ENCODE peak calls at places on chromosomes 12 and 14, in six cellular contexts. One of them, this sample, is unnamed.

GRCh38 chr12:29198901-29199300 is 49.8 kb downstream of the FAR2 start:
- DNase-seq in dorsolateral prefrontal cortex: no peak
- DNase-seq in astrocyte of the spinal cord: no peak
- DNase-seq in cardiac fibroblast: no peak
- DNase-seq in fibroblast of the aortic adventitia: no peak
- DNase-seq in uterus: no peak
- DNase-seq in this sample: no peak

GRCh38 chr14:54369343-54369742 is 27.5 kb upstream of the CDKN3 start:
- DNase-seq in uterus: no peak
- DNase-seq in astrocyte of the spinal cord: no peak
- DNase-seq in dorsolateral prefrontal cortex: no peak
- DNase-seq in fibroblast of the aortic adventitia: no peak
- DNase-seq in cardiac fibroblast: no peak
- DNase-seq in this sample: no peak

GRCh38 chr12:84408936-84409335 is 503.7 kb downstream of the SLC6A15 start:
- DNase-seq in cardiac fibroblast: peak; percentile 1
- DNase-seq in dorsolateral prefrontal cortex: no peak
- DNase-seq in astrocyte of the spinal cord: peak; percentile 8
- DNase-seq in fibroblast of the aortic adventitia: no peak
- DNase-seq in uterus: no peak
- DNase-seq in this sample: no peak

GRCh38 chr14:28759056-28759657 is 7.4 kb upstream of the FOXG1 start:
- DNase-seq in fibroblast of the aortic adventitia: no peak
- DNase-seq in cardiac fibroblast: no peak
- DNase-seq in dorsolateral prefrontal cortex: no peak
- DNase-seq in astrocyte of the spinal cord: peak; percentile 53
- DNase-seq in uterus: no peak
- DNase-seq in this sample: no peak

GRCh38 chr12:19432309-19433170 is 6.8 kb upstream of the AEBP2 start:
- DNase-seq in astrocyte of the spinal cord: no peak
- DNase-seq in uterus: no peak
- DNase-seq in cardiac fibroblast: no peak
- DNase-seq in dorsolateral prefrontal cortex: no peak
- DNase-seq in fibroblast of the aortic adventitia: no peak
- DNase-seq in this sample: no peak

GRCh38 chr12:53336137-53336785 is at the start of gene SP7:
- DNase-seq in astrocyte of the spinal cord: no peak
- DNase-seq in cardiac fibroblast: no peak
- DNase-seq in dorsolateral prefrontal cortex: no peak
- DNase-seq in fibroblast of the aortic adventitia: no peak
- DNase-seq in uterus: no peak
- DNase-seq in this sample: no peak

GRCh38 chr12:116529048-116529447 is 30.1 kb upstream of the MAP1LC3B2 start:
- DNase-seq in cardiac fibroblast: peak; percentile 69
- DNase-seq in dorsolateral prefrontal cortex: no peak
- DNase-seq in astrocyte of the spinal cord: peak; percentile 47
- DNase-seq in fibroblast of the aortic adventitia: peak; percentile 78
- DNase-seq in uterus: peak; percentile 44
- DNase-seq in this sample: peak; percentile 18

GRCh38 chr12:60539592-60539991 is 943.8 kb downstream of the SLC16A7 start:
- DNase-seq in dorsolateral prefrontal cortex: no peak
- DNase-seq in astrocyte of the spinal cord: no peak
- DNase-seq in uterus: no peak
- DNase-seq in cardiac fibroblast: no peak
- DNase-seq in fibroblast of the aortic adventitia: no peak
- DNase-seq in this sample: no peak

GRCh38 chr12:54977155-54977554 is 7.4 kb downstream of the TESPA1 start:
- DNase-seq in cardiac fibroblast: peak; percentile 20
- DNase-seq in uterus: no peak
- DNase-seq in dorsolateral prefrontal cortex: no peak
- DNase-seq in fibroblast of the aortic adventitia: peak; percentile 44
- DNase-seq in astrocyte of the spinal cord: peak; percentile 81
- DNase-seq in this sample: no peak

GRCh38 chr12:96510306-96510764 is 21.0 kb downstream of the CFAP54 start:
- DNase-seq in uterus: no peak
- DNase-seq in cardiac fibroblast: peak; percentile 57
- DNase-seq in astrocyte of the spinal cord: no peak
- DNase-seq in fibroblast of the aortic adventitia: peak; percentile 72
- DNase-seq in dorsolateral prefrontal cortex: no peak
- DNase-seq in this sample: no peak

GRCh38 chr14:78633747-78634146 is 463.6 kb downstream of the NRXN3 start:
- DNase-seq in cardiac fibroblast: no peak
- DNase-seq in uterus: no peak
- DNase-seq in fibroblast of the aortic adventitia: no peak
- DNase-seq in dorsolateral prefrontal cortex: no peak
- DNase-seq in astrocyte of the spinal cord: no peak
- DNase-seq in this sample: no peak

GRCh38 chr12:108814462-108815211 is 42.7 kb downstream of the SSH1 start:
- DNase-seq in fibroblast of the aortic adventitia: no peak
- DNase-seq in dorsolateral prefrontal cortex: no peak
- DNase-seq in cardiac fibroblast: no peak
- DNase-seq in astrocyte of the spinal cord: no peak
- DNase-seq in uterus: no peak
- DNase-seq in this sample: no peak

GRCh38 chr14:85528080-85528881 is 1.7 kb upstream of the FLRT2 start:
- DNase-seq in cardiac fibroblast: peak; percentile 96
- DNase-seq in fibroblast of the aortic adventitia: peak; percentile 95
- DNase-seq in dorsolateral prefrontal cortex: no peak
- DNase-seq in uterus: no peak
- DNase-seq in astrocyte of the spinal cord: peak; percentile 93
- DNase-seq in this sample: peak; percentile 81

GRCh38 chr14:68359862-68360552 is 432.9 kb downstream of the ZFP36L1 start:
- DNase-seq in fibroblast of the aortic adventitia: peak; percentile 81
- DNase-seq in dorsolateral prefrontal cortex: no peak
- DNase-seq in cardiac fibroblast: peak; percentile 75
- DNase-seq in astrocyte of the spinal cord: peak; percentile 48
- DNase-seq in uterus: peak; percentile 59
- DNase-seq in this sample: peak; percentile 79

GRCh38 chr14:48537600-48537999 is 862.2 kb upstream of the MDGA2 start:
- DNase-seq in uterus: no peak
- DNase-seq in dorsolateral prefrontal cortex: no peak
- DNase-seq in astrocyte of the spinal cord: no peak
- DNase-seq in cardiac fibroblast: no peak
- DNase-seq in fibroblast of the aortic adventitia: no peak
- DNase-seq in this sample: no peak

GRCh38 chr12:27424631-27425230 is 21.8 kb upstream of the SMCO2 start:
- DNase-seq in cardiac fibroblast: peak; percentile 90
- DNase-seq in astrocyte of the spinal cord: peak; percentile 75
- DNase-seq in uterus: peak; percentile 15
- DNase-seq in dorsolateral prefrontal cortex: no peak
- DNase-seq in fibroblast of the aortic adventitia: peak; percentile 88
- DNase-seq in this sample: peak; percentile 58

GRCh38 chr12:127675936-127676335 is 591.0 kb upstream of the TMEM132C start:
- DNase-seq in cardiac fibroblast: no peak
- DNase-seq in fibroblast of the aortic adventitia: no peak
- DNase-seq in dorsolateral prefrontal cortex: no peak
- DNase-seq in astrocyte of the spinal cord: no peak
- DNase-seq in uterus: no peak
- DNase-seq in this sample: no peak

GRCh38 chr12:6233121-6233971 is 33.1 kb downstream of the CD9 start:
- DNase-seq in cardiac fibroblast: peak; percentile 26
- DNase-seq in dorsolateral prefrontal cortex: no peak
- DNase-seq in fibroblast of the aortic adventitia: no peak
- DNase-seq in uterus: no peak
- DNase-seq in astrocyte of the spinal cord: no peak
- DNase-seq in this sample: no peak
- TF ChIP-seq CTCF in cardiac fibroblast: no peak
- TF ChIP-seq CTCF in dorsolateral prefrontal cortex: no peak
- TF ChIP-seq CTCF in fibroblast of the aortic adventitia: no peak
- TF ChIP-seq CTCF in uterus: peak; percentile 13
- TF ChIP-seq CTCF in astrocyte of the spinal cord: peak; percentile 14
- TF ChIP-seq CTCF in this sample: no peak

GRCh38 chr14:97298331-97298730 is 501.1 kb downstream of the VRK1 start:
- DNase-seq in astrocyte of the spinal cord: no peak
- DNase-seq in fibroblast of the aortic adventitia: no peak
- DNase-seq in dorsolateral prefrontal cortex: no peak
- DNase-seq in cardiac fibroblast: no peak
- DNase-seq in uterus: no peak
- DNase-seq in this sample: no peak
- TF ChIP-seq CTCF in astrocyte of the spinal cord: peak; percentile 7
- TF ChIP-seq CTCF in fibroblast of the aortic adventitia: no peak
- TF ChIP-seq CTCF in dorsolateral prefrontal cortex: no peak
- TF ChIP-seq CTCF in cardiac fibroblast: no peak
- TF ChIP-seq CTCF in uterus: no peak
- TF ChIP-seq CTCF in this sample: peak; percentile 20

DNA sequence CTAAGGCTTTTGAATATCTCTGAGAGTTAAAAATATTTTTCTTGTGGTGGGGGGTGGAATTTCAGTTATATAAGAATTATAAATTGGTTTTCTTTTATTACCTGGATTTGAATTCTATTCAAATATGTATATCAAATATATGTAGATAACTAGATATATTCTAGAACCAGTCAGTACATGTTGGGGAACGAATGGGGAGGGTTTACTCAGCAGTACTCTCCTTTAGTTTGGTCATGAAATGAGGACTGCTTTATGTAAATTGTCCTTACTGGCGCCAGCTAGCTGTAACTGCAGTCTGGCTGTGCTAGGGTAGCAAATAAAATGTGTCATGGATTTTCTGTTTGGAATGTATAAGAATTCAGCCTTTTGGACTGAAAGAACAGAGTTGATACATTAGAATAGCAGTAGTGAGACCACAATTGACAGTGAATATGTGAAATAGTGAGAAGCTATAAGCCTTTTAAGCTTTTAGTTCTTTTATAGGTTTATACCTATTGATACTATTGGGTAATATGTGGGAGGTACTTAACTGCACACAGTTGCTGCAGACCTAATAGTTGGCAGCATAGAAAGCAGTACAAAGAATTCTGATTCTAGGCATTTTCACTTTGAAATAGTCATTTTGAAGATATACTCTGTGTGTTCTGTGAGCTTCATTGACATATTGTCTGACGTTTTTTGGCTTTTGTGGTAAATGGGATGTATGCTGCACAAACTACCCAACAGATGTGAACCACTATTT is 29.0 kb downstream of the ATF7IP start:
- DNase-seq in uterus: no peak
- DNase-seq in fibroblast of the aortic adventitia: peak; percentile 85
- DNase-seq in dorsolateral prefrontal cortex: no peak
- DNase-seq in cardiac fibroblast: peak; percentile 86
- DNase-seq in astrocyte of the spinal cord: peak; percentile 93
- DNase-seq in this sample: peak; percentile 75
- TF ChIP-seq CTCF in uterus: no peak
- TF ChIP-seq CTCF in fibroblast of the aortic adventitia: peak; percentile 9
- TF ChIP-seq CTCF in dorsolateral prefrontal cortex: peak; percentile 8
- TF ChIP-seq CTCF in cardiac fibroblast: peak; percentile 16
- TF ChIP-seq CTCF in astrocyte of the spinal cord: no peak
- TF ChIP-seq CTCF in this sample: no peak

GRCh38 chr14:93654599-93654998 is 133.7 kb downstream of the PRIMA1 start:
- DNase-seq in fibroblast of the aortic adventitia: no peak
- DNase-seq in astrocyte of the spinal cord: no peak
- DNase-seq in cardiac fibroblast: no peak
- DNase-seq in dorsolateral prefrontal cortex: no peak
- DNase-seq in uterus: no peak
- DNase-seq in this sample: no peak

GRCh38 chr14:93657875-93658274 is 130.4 kb downstream of the PRIMA1 start:
- DNase-seq in uterus: no peak
- DNase-seq in fibroblast of the aortic adventitia: no peak
- DNase-seq in astrocyte of the spinal cord: no peak
- DNase-seq in dorsolateral prefrontal cortex: no peak
- DNase-seq in cardiac fibroblast: no peak
- DNase-seq in this sample: no peak

DNA sequence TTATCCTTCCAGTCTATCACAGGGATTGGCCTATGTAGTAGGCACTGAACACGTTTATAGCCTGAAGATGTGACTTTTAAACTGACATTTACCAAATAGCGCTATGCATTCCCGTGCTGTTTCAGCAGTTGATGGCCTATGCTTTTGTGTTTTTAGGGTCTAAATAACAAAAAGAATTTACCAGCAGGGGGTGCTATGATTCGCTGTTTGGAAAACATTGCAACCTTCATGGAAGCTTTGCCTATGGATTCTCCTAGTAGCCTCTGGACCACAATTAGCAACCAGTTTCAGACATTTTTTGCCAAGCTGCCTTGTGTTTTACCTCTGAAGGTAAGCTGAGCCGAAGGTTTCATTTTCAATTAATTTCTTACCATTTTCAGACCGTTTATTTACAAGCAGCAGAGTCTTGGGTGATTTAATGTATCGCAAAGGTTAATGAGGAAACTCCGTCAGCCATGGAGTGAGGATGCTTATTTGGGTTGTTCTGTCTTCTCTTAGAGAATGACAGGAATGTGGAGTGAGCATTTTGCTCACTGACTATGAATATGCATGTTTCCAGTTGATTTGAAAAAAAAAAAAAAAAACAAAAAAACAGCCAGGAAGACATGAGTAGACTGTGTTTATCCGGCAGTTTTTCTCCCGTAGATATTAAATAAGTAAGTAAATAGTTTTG is 133.1 kb downstream of the PRIMA1 start:
- DNase-seq in dorsolateral prefrontal cortex: no peak
- DNase-seq in cardiac fibroblast: peak; percentile 59
- DNase-seq in astrocyte of the spinal cord: peak; percentile 33
- DNase-seq in uterus: no peak
- DNase-seq in fibroblast of the aortic adventitia: peak; percentile 57
- DNase-seq in this sample: peak; percentile 90
- TF ChIP-seq CTCF in dorsolateral prefrontal cortex: peak; percentile 82
- TF ChIP-seq CTCF in cardiac fibroblast: peak; percentile 27
- TF ChIP-seq CTCF in astrocyte of the spinal cord: no peak
- TF ChIP-seq CTCF in uterus: peak; percentile 67
- TF ChIP-seq CTCF in fibroblast of the aortic adventitia: peak; percentile 35
- TF ChIP-seq CTCF in this sample: peak; percentile 69

GRCh38 chr12:121697093-121697698 is 15.4 kb upstream of the TMEM120B start:
- DNase-seq in fibroblast of the aortic adventitia: peak; percentile 80
- DNase-seq in uterus: no peak
- DNase-seq in dorsolateral prefrontal cortex: no peak
- DNase-seq in astrocyte of the spinal cord: peak; percentile 63
- DNase-seq in cardiac fibroblast: peak; percentile 69
- DNase-seq in this sample: peak; percentile 78
- TF ChIP-seq CTCF in fibroblast of the aortic adventitia: peak; percentile 21
- TF ChIP-seq CTCF in uterus: peak; percentile 58
- TF ChIP-seq CTCF in dorsolateral prefrontal cortex: peak; percentile 75
- TF ChIP-seq CTCF in astrocyte of the spinal cord: no peak
- TF ChIP-seq CTCF in cardiac fibroblast: peak; percentile 21
- TF ChIP-seq CTCF in this sample: peak; percentile 63

GRCh38 chr12:81644503-81644902 is 114.6 kb downstream of the PPFIA2 start:
- DNase-seq in astrocyte of the spinal cord: peak; percentile 71
- DNase-seq in dorsolateral prefrontal cortex: no peak
- DNase-seq in fibroblast of the aortic adventitia: peak; percentile 63
- DNase-seq in uterus: no peak
- DNase-seq in cardiac fibroblast: peak; percentile 66
- DNase-seq in this sample: peak; percentile 52
- TF ChIP-seq CTCF in astrocyte of the spinal cord: peak; percentile 38
- TF ChIP-seq CTCF in dorsolateral prefrontal cortex: peak; percentile 75
- TF ChIP-seq CTCF in fibroblast of the aortic adventitia: peak; percentile 36
- TF ChIP-seq CTCF in uterus: peak; percentile 28
- TF ChIP-seq CTCF in cardiac fibroblast: peak; percentile 31
- TF ChIP-seq CTCF in this sample: peak; percentile 82